ENCODE peak calls at places on chromosomes 7 and 10, in six cellular contexts. C is HFFc6, D is Calu3, A is astrocyte, I is psoas muscle, N is neural crest cell. E is an unnamed sample.

GRCh38 chr7:151167197-151167911 is at the start of gene GBX1:
- DNase-seq in N (peak), A (peak), D (peak), C (no peak), I (peak), E (no peak)

GRCh38 chr7:121485457-121486243 is 89.5 kb upstream of the FAM3C start:
- DNase-seq in I (no peak), A (peak), N (no peak), C (no peak), D (no peak), E (no peak)

GRCh38 chr10:128018236-128018635 is 108.0 kb downstream of the MKI67 start:
- DNase-seq in A (no peak), D (no peak), N (no peak), C (no peak), I (no peak), E (peak)

GRCh38 chr7:93092757-93093370 is 24.9 kb downstream of the SAMD9 start:
- DNase-seq in C (peak), D (peak), I (no peak), N (no peak), A (peak), E (peak)

GRCh38 chr7:104174798-104175197 is 33.0 kb downstream of the ORC5 start:
- DNase-seq in I (no peak), N (no peak), A (no peak), C (no peak), D (no peak), E (no peak)

GRCh38 chr7:55261386-55261770 is 103.8 kb upstream of the LANCL2 start:
- DNase-seq in N (no peak), C (no peak), I (no peak), A (no peak), D (no peak), E (no peak)

GRCh38 chr10:3226960-3227724 is 54.6 kb upstream of the PITRM1 start:
- DNase-seq in N (no peak), C (peak), I (no peak), A (peak), D (no peak), E (peak)

GRCh38 chr10:128599030-128599429 is 472.8 kb upstream of the MKI67 start:
- DNase-seq in D (no peak), C (no peak), A (no peak), I (no peak), N (no peak), E (no peak)

GRCh38 chr10:75170215-75170614 is 40.4 kb upstream of the VDAC2 start:
- DNase-seq in A (no peak), C (no peak), N (no peak), D (no peak), I (no peak), E (no peak)

GRCh38 chr10:113712755-113713154 is 33.0 kb downstream of the CASP7 start:
- DNase-seq in N (no peak), D (no peak), C (no peak), A (no peak), I (no peak), E (no peak)

GRCh38 chr10:31701546-31701945 is 227.1 kb downstream of the ARHGAP12 start:
- DNase-seq in N (no peak), I (no peak), C (no peak), D (no peak), A (no peak), E (no peak)

GRCh38 chr7:1494447-1494846 is 9.7 kb downstream of the INTS1 start:
- DNase-seq in A (no peak), C (no peak), N (no peak), D (no peak), I (no peak), E (no peak)

GRCh38 chr10:27446091-27446918 is 57.8 kb upstream of the RAB18 start:
- DNase-seq in C (peak), N (no peak), D (no peak), I (no peak), A (peak), E (peak)

GRCh38 chr10:61804414-61804813 is 97.1 kb upstream of the ARID5B start:
- DNase-seq in D (no peak), C (peak), N (no peak), I (no peak), A (peak), E (no peak)

GRCh38 chr7:28179081-28180030 is 1.2 kb downstream of the JAZF1 start:
- DNase-seq in I (peak), D (peak), C (no peak), A (no peak), N (peak), E (no peak)

GRCh38 chr7:157664034-157664433 is 327.2 kb downstream of the DNAJB6 start:
- DNase-seq in A (no peak), C (no peak), N (no peak), I (no peak), D (no peak), E (no peak)

GRCh38 chr10:83896219-83896618 is 243.1 kb upstream of the GHITM start:
- DNase-seq in N (no peak), D (no peak), A (no peak), I (no peak), C (no peak), E (no peak)

GRCh38 chr10:1530871-1531517 is 206.3 kb downstream of the ADARB2 start:
- DNase-seq in A (no peak), N (no peak), D (no peak), I (peak), C (no peak), E (no peak)

GRCh38 chr10:58579011-58579655 is 66.5 kb downstream of the BICC1 start:
- DNase-seq in I (peak), C (no peak), A (no peak), N (no peak), D (no peak), E (no peak)

GRCh38 chr7:117916309-117916708 is 43.1 kb upstream of the CTTNBP2 start:
- DNase-seq in I (no peak), N (no peak), A (no peak), D (no peak), C (no peak), E (no peak)

GRCh38 chr10:63465293-63466167 is at the start of gene JMJD1C:
- DNase-seq in A (peak), C (peak), D (peak), N (peak), I (peak), E (no peak)

GRCh38 chr7:2729893-2730716 is 42.1 kb downstream of the AMZ1 start:
- DNase-seq in D (no peak), I (peak), A (peak), N (no peak), C (no peak), E (no peak)

GRCh38 chr7:138865843-138866242 is 67.8 kb upstream of the ATP6V0A4 start:
- DNase-seq in C (no peak), D (peak), A (no peak), I (no peak), N (no peak), E (no peak)

GRCh38 chr7:43303740-43304241 is 191.3 kb downstream of the HECW1 start:
- DNase-seq in A (peak), D (no peak), C (no peak), I (no peak), N (no peak), E (peak)

DNA sequence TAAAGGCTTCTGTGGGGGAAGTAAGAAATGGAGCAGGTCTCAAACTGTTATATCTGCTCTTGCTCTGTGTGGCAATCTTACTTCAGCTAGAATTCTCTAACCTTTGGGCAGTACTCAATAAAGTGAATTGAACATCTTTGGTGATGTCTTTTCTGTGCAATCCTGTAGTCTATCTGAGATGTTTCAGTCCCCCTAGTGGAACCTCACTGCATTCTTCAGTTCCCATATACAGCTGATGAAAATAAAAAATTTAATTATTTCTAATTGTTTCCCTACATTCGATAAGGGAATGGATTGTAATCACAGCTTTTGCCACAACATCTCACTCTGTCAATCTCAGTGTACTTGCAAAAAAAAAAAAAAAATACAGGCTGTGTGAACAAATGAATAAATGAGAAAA is 522.6 kb downstream of the DNAJB9 start:
- DNase-seq in N (no peak), A (no peak), C (no peak), I (no peak), D (no peak), E (no peak)
- TF ChIP-seq CTCF in N (peak), A (no peak), C (peak), I (no peak), D (no peak), E (no peak)

GRCh38 chr7:158816995-158817394 is 12.3 kb downstream of the ESYT2 start:
- DNase-seq in N (no peak), A (no peak), D (peak), I (no peak), C (no peak), E (no peak)

GRCh38 chr7:158820656-158821055 is 8.7 kb downstream of the ESYT2 start:
- DNase-seq in C (no peak), A (peak), I (no peak), D (no peak), N (no peak), E (no peak)

GRCh38 chr7:158819571-158820203 is 9.6 kb downstream of the ESYT2 start:
- DNase-seq in N (no peak), I (no peak), A (no peak), C (no peak), D (no peak), E (peak)

GRCh38 chr7:158816271-158816670 is 13.0 kb downstream of the ESYT2 start:
- DNase-seq in N (no peak), C (no peak), A (no peak), D (peak), I (no peak), E (no peak)

DNA sequence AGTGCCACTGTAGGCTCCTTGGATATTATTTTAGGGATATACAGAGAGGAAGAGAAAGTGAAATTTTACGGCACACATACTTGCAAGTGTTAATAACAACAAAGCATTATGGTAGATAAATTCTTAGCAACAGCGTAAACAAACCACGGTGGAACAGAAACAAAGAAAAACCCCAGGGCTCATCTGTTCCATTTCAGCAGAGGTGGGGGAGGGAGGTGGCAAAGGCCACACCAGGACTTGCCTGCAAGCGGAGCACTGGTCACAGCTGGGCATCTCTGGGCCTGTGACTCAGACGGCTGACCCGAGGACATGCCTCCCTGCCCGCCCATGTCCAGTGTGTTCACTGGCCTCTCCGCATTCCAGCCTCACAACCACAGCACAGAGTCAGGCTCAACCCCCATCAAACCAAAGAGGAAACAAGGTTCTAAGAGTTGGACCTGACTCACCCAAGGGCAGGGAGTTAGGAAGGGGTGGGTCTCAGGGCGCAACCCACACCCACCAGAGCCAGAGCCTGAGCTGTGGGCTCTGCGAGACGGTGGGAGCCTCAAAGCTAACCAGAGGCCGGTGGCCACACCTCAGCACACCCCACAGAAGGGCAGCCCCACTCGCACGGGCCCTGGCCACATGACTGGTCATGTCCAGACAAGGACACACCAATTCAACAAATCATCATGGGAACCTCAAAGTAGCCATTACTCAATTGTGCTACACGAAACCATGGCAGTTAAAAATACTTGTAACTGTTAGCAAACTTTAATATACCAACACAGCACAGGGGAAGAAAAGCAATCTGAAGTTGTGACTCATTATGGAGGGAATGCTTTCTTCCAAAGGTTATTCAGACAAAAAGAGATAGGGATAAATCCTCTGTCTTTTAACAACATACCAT is 10.7 kb downstream of the ESYT2 start:
- DNase-seq in C (peak), D (peak), A (peak), N (peak), I (peak), E (peak)
- TF ChIP-seq CTCF in C (no peak), D (no peak), A (no peak), N (no peak), I (no peak), E (no peak)

DNA sequence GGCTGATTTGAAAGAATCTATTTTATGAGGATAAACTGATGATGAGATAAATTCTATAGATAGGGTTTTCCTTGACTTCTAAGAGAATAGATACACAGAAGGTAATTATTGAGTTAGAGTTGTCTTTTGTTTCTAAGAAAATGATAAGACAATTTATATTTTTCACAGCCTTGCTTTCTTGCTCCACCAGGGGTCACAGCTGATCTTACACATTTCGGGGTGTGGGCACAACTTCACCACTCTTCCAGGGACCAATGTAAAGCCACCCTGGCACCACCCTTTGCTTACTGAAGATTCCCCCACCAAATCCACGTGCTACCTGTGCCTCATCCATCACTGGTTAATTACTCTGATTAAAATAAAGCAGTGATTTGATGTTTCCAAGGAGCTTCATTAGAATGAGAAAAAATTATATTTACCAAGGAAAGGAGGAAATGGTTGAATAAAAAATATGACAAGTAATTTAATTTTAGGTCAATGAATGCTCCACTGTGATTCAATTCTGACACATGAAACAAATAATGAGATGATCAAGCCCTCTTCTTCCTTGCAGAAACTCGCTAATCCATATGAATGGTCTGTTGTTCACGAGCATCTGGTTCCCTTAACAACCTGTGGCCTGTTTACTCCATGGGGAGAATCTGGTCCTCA is 177.3 kb upstream of the TNS3 start:
- DNase-seq in D (peak), C (no peak), N (no peak), I (no peak), A (no peak), E (no peak)
- TF ChIP-seq CTCF in D (peak), C (peak), N (peak), I (no peak), A (peak), E (no peak)

GRCh38 chr7:149872419-149873073 is 1.2 kb upstream of the ATP6V0E2 start:
- DNase-seq in D (peak), C (peak), A (peak), I (peak), N (peak), E (peak)

GRCh38 chr7:149873968-149874643 is at the start of gene ATP6V0E2:
- DNase-seq in I (no peak), N (no peak), A (no peak), C (no peak), D (no peak), E (no peak)

GRCh38 chr7:149875396-149875795 is 1.6 kb downstream of the ATP6V0E2 start:
- DNase-seq in C (no peak), D (no peak), A (no peak), I (no peak), N (no peak), E (no peak)

GRCh38 chr7:149873074-149873967 is 448 bp upstream of the ATP6V0E2 start:
- DNase-seq in I (peak), A (peak), N (peak), C (peak), D (peak), E (peak)

GRCh38 chr7:149874644-149875028 is 867 bp downstream of the ATP6V0E2 start:
- DNase-seq in N (no peak), D (no peak), C (no peak), A (no peak), I (no peak), E (no peak)
- TF ChIP-seq CTCF in N (no peak), D (no peak), C (no peak), A (no peak), I (no peak), E (no peak)

GRCh38 chr7:143396625-143397556 is 11.8 kb downstream of the EPHA1 start:
- DNase-seq in A (peak), N (no peak), C (no peak), D (no peak), I (no peak), E (no peak)

GRCh38 chr7:143396182-143396581 is 12.5 kb downstream of the EPHA1 start:
- DNase-seq in D (no peak), I (no peak), N (no peak), C (no peak), A (no peak), E (no peak)

GRCh38 chr7:143394068-143394467 is 12.9 kb downstream of the ZYX start:
- DNase-seq in N (no peak), A (no peak), C (no peak), D (no peak), I (no peak), E (no peak)

GRCh38 chr7:143394777-143395176 is 13.6 kb downstream of the ZYX start:
- DNase-seq in C (no peak), D (no peak), A (no peak), I (no peak), N (no peak), E (no peak)

GRCh38 chr7:143395187-143396149 is 13.2 kb downstream of the EPHA1 start:
- DNase-seq in I (no peak), A (no peak), C (no peak), D (no peak), N (no peak), E (no peak)
- TF ChIP-seq CTCF in I (peak), A (peak), C (peak), D (no peak), N (peak), E (peak)

GRCh38 chr10:13056461-13057077 is 43.4 kb upstream of the OPTN start:
- DNase-seq in C (no peak), A (no peak), N (no peak), D (peak), I (no peak), E (no peak)
- TF ChIP-seq CTCF in C (peak), A (peak), N (peak), D (no peak), I (no peak), E (peak)

DNA sequence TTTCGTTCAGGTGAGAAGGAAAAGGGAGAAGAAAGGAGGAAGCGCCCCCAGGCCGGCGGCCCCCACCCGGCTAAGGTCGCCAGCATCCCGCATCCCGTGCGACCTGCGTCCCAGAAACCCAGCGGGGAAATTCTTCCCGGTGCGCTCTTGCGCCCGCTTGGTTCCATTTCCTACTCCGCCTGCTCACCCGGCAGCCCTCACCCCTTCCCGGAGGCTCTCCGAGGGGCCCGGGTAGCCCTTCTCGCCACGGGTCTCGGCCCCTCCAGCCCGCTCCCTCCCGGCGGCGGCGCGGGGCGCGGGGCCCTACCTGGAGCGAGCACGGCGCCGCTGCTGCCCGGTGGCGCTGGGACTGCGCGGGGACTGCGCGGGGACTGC is at the start of gene PRKCQ:
- DNase-seq in A (peak), D (no peak), C (no peak), N (peak), I (no peak), E (no peak)
- TF ChIP-seq CTCF in A (no peak), D (no peak), C (no peak), N (no peak), I (no peak), E (no peak)

GRCh38 chr7:40232242-40232929 is 97.6 kb downstream of the SUGCT start:
- DNase-seq in C (peak), A (peak), I (no peak), N (no peak), D (peak), E (peak)
- TF ChIP-seq CTCF in C (peak), A (peak), I (no peak), N (peak), D (peak), E (peak)

GRCh38 chr7:77367976-77368375 is 48.2 kb downstream of the GSAP start:
- DNase-seq in N (no peak), D (no peak), A (no peak), C (no peak), I (no peak), E (no peak)

GRCh38 chr7:77370606-77371005 is 45.5 kb downstream of the GSAP start:
- DNase-seq in D (no peak), A (no peak), I (no peak), C (no peak), N (no peak), E (no peak)

GRCh38 chr7:77368974-77369373 is 47.2 kb downstream of the GSAP start:
- DNase-seq in C (no peak), I (no peak), N (no peak), D (no peak), A (no peak), E (no peak)
- TF ChIP-seq CTCF in C (peak), I (no peak), N (no peak), D (no peak), A (no peak), E (no peak)